ENCODE peak calls at places on chromosomes 4 and X, in four cellular contexts. One of them, this sample, is unnamed.

GRCh38 chr4:133130171-133130570 is 18.9 kb upstream of the PCDH10 start:
- DNase-seq in stimulated activated CD4-positive, alpha-beta T cell treated with anti-CD3 and anti-CD28 coated beads, Interleukin-2, amount 100 ng/mL, for 48 hours: no peak
- DNase-seq in T-cell: no peak
- DNase-seq in MG63: no peak
- DNase-seq in this sample: no peak

GRCh38 chr4:182925298-182925738 is 8.1 kb upstream of the DCTD start:
- DNase-seq in MG63: peak; percentile 48
- DNase-seq in stimulated activated CD4-positive, alpha-beta T cell treated with anti-CD3 and anti-CD28 coated beads, Interleukin-2, amount 100 ng/mL, for 48 hours: peak; percentile 41
- DNase-seq in T-cell: peak; percentile 42
- DNase-seq in this sample: peak; percentile 17

GRCh38 chr4:91243132-91243531 is 1060.6 kb upstream of the GRID2 start:
- DNase-seq in MG63: peak; percentile 79
- DNase-seq in stimulated activated CD4-positive, alpha-beta T cell treated with anti-CD3 and anti-CD28 coated beads, Interleukin-2, amount 100 ng/mL, for 48 hours: no peak
- DNase-seq in T-cell: no peak
- DNase-seq in this sample: no peak

GRCh38 chr4:102055805-102056204 is 265.3 kb downstream of the BANK1 start:
- DNase-seq in stimulated activated CD4-positive, alpha-beta T cell treated with anti-CD3 and anti-CD28 coated beads, Interleukin-2, amount 100 ng/mL, for 48 hours: no peak
- DNase-seq in T-cell: no peak
- DNase-seq in MG63: no peak
- DNase-seq in this sample: no peak

GRCh38 chrX:63661676-63662075 is 123.3 kb downstream of the ARHGEF9 start:
- DNase-seq in T-cell: no peak
- DNase-seq in MG63: no peak
- DNase-seq in stimulated activated CD4-positive, alpha-beta T cell treated with anti-CD3 and anti-CD28 coated beads, Interleukin-2, amount 100 ng/mL, for 48 hours: no peak
- DNase-seq in this sample: no peak

GRCh38 chr4:149785686-149786431 is 29.8 kb downstream of the IQCM start:
- DNase-seq in T-cell: no peak
- DNase-seq in MG63: peak; percentile 24
- DNase-seq in stimulated activated CD4-positive, alpha-beta T cell treated with anti-CD3 and anti-CD28 coated beads, Interleukin-2, amount 100 ng/mL, for 48 hours: no peak
- DNase-seq in this sample: no peak

GRCh38 chrX:111465664-111466063 is 45.8 kb upstream of the SERTM2 start:
- DNase-seq in T-cell: no peak
- DNase-seq in stimulated activated CD4-positive, alpha-beta T cell treated with anti-CD3 and anti-CD28 coated beads, Interleukin-2, amount 100 ng/mL, for 48 hours: no peak
- DNase-seq in MG63: no peak
- DNase-seq in this sample: no peak

GRCh38 chr4:121648518-121648917 is 48.3 kb downstream of the ANXA5 start:
- DNase-seq in stimulated activated CD4-positive, alpha-beta T cell treated with anti-CD3 and anti-CD28 coated beads, Interleukin-2, amount 100 ng/mL, for 48 hours: no peak
- DNase-seq in MG63: no peak
- DNase-seq in T-cell: no peak
- DNase-seq in this sample: no peak

GRCh38 chrX:129741880-129742758 is 3.3 kb downstream of the XPNPEP2 start:
- DNase-seq in T-cell: no peak
- DNase-seq in MG63: no peak
- DNase-seq in stimulated activated CD4-positive, alpha-beta T cell treated with anti-CD3 and anti-CD28 coated beads, Interleukin-2, amount 100 ng/mL, for 48 hours: no peak
- DNase-seq in this sample: no peak

GRCh38 chrX:46547857-46548256 is 2.6 kb upstream of the ZNF674 start:
- DNase-seq in MG63: peak; percentile 63
- DNase-seq in stimulated activated CD4-positive, alpha-beta T cell treated with anti-CD3 and anti-CD28 coated beads, Interleukin-2, amount 100 ng/mL, for 48 hours: no peak
- DNase-seq in T-cell: no peak
- DNase-seq in this sample: no peak

GRCh38 chr4:85756938-85757337 is 282.0 kb downstream of the ARHGAP24 start:
- DNase-seq in T-cell: no peak
- DNase-seq in MG63: no peak
- DNase-seq in stimulated activated CD4-positive, alpha-beta T cell treated with anti-CD3 and anti-CD28 coated beads, Interleukin-2, amount 100 ng/mL, for 48 hours: no peak
- DNase-seq in this sample: no peak

GRCh38 chr4:92121099-92121498 is 182.7 kb upstream of the GRID2 start:
- DNase-seq in MG63: peak; percentile 74
- DNase-seq in stimulated activated CD4-positive, alpha-beta T cell treated with anti-CD3 and anti-CD28 coated beads, Interleukin-2, amount 100 ng/mL, for 48 hours: no peak
- DNase-seq in T-cell: no peak
- DNase-seq in this sample: no peak

GRCh38 chr4:94364527-94364926 is 21.9 kb upstream of the HPGDS start:
- DNase-seq in MG63: no peak
- DNase-seq in T-cell: no peak
- DNase-seq in stimulated activated CD4-positive, alpha-beta T cell treated with anti-CD3 and anti-CD28 coated beads, Interleukin-2, amount 100 ng/mL, for 48 hours: no peak
- DNase-seq in this sample: no peak

GRCh38 chr4:17814140-17814539 is 3.4 kb downstream of the NCAPG start:
- DNase-seq in stimulated activated CD4-positive, alpha-beta T cell treated with anti-CD3 and anti-CD28 coated beads, Interleukin-2, amount 100 ng/mL, for 48 hours: no peak
- DNase-seq in MG63: no peak
- DNase-seq in T-cell: no peak
- DNase-seq in this sample: no peak

GRCh38 chr4:40316333-40316781 is 18.8 kb upstream of the CHRNA9 start:
- DNase-seq in T-cell: no peak
- DNase-seq in stimulated activated CD4-positive, alpha-beta T cell treated with anti-CD3 and anti-CD28 coated beads, Interleukin-2, amount 100 ng/mL, for 48 hours: no peak
- DNase-seq in MG63: no peak
- DNase-seq in this sample: no peak

GRCh38 chr4:12324965-12325364 is 896.3 kb upstream of the HS3ST1 start:
- DNase-seq in MG63: no peak
- DNase-seq in T-cell: no peak
- DNase-seq in stimulated activated CD4-positive, alpha-beta T cell treated with anti-CD3 and anti-CD28 coated beads, Interleukin-2, amount 100 ng/mL, for 48 hours: no peak
- DNase-seq in this sample: no peak

GRCh38 chr4:79467246-79467932 is 59.4 kb upstream of the GK2 start:
- DNase-seq in T-cell: no peak
- DNase-seq in stimulated activated CD4-positive, alpha-beta T cell treated with anti-CD3 and anti-CD28 coated beads, Interleukin-2, amount 100 ng/mL, for 48 hours: no peak
- DNase-seq in MG63: no peak
- DNase-seq in this sample: no peak

GRCh38 chr4:109294006-109294405 is 8.5 kb downstream of the COL25A1 start:
- DNase-seq in T-cell: no peak
- DNase-seq in stimulated activated CD4-positive, alpha-beta T cell treated with anti-CD3 and anti-CD28 coated beads, Interleukin-2, amount 100 ng/mL, for 48 hours: no peak
- DNase-seq in MG63: peak; percentile 0
- DNase-seq in this sample: no peak

GRCh38 chr4:25030283-25031076 is at the start of gene LGI2:
- DNase-seq in MG63: peak; percentile 40
- DNase-seq in T-cell: no peak
- DNase-seq in stimulated activated CD4-positive, alpha-beta T cell treated with anti-CD3 and anti-CD28 coated beads, Interleukin-2, amount 100 ng/mL, for 48 hours: no peak
- DNase-seq in this sample: peak; percentile 30

GRCh38 chrX:22748093-22748999 is 251.4 kb upstream of the DDX53 start:
- DNase-seq in stimulated activated CD4-positive, alpha-beta T cell treated with anti-CD3 and anti-CD28 coated beads, Interleukin-2, amount 100 ng/mL, for 48 hours: peak; percentile 40
- DNase-seq in T-cell: no peak
- DNase-seq in MG63: peak; percentile 16
- DNase-seq in this sample: no peak

GRCh38 chrX:13051167-13051528 is 6.7 kb upstream of the FAM9C start:
- DNase-seq in T-cell: no peak
- DNase-seq in stimulated activated CD4-positive, alpha-beta T cell treated with anti-CD3 and anti-CD28 coated beads, Interleukin-2, amount 100 ng/mL, for 48 hours: no peak
- DNase-seq in MG63: no peak
- DNase-seq in this sample: no peak

GRCh38 chr4:15659768-15660394 is 4.7 kb upstream of the FBXL5 start:
- DNase-seq in MG63: no peak
- DNase-seq in T-cell: no peak
- DNase-seq in stimulated activated CD4-positive, alpha-beta T cell treated with anti-CD3 and anti-CD28 coated beads, Interleukin-2, amount 100 ng/mL, for 48 hours: no peak
- DNase-seq in this sample: peak; percentile 70

GRCh38 chr4:8594097-8595038 is 1.8 kb downstream of the CPZ start:
- DNase-seq in stimulated activated CD4-positive, alpha-beta T cell treated with anti-CD3 and anti-CD28 coated beads, Interleukin-2, amount 100 ng/mL, for 48 hours: peak; percentile 9
- DNase-seq in MG63: peak; percentile 55
- DNase-seq in T-cell: no peak
- DNase-seq in this sample: no peak

GRCh38 chr4:173990126-173990878 is 293.2 kb downstream of the FBXO8 start:
- DNase-seq in T-cell: no peak
- DNase-seq in stimulated activated CD4-positive, alpha-beta T cell treated with anti-CD3 and anti-CD28 coated beads, Interleukin-2, amount 100 ng/mL, for 48 hours: no peak
- DNase-seq in MG63: no peak
- DNase-seq in this sample: no peak

GRCh38 chr4:152424980-152425379 is 110.9 kb downstream of the FBXW7 start:
- DNase-seq in MG63: no peak
- DNase-seq in T-cell: no peak
- DNase-seq in stimulated activated CD4-positive, alpha-beta T cell treated with anti-CD3 and anti-CD28 coated beads, Interleukin-2, amount 100 ng/mL, for 48 hours: no peak
- DNase-seq in this sample: no peak

GRCh38 chrX:70960728-70961127 is 29.8 kb upstream of the SLC7A3 start:
- DNase-seq in stimulated activated CD4-positive, alpha-beta T cell treated with anti-CD3 and anti-CD28 coated beads, Interleukin-2, amount 100 ng/mL, for 48 hours: no peak
- DNase-seq in T-cell: no peak
- DNase-seq in MG63: no peak
- DNase-seq in this sample: no peak

GRCh38 chr4:123096038-123096437 is 173.6 kb upstream of the NUDT6 start:
- DNase-seq in T-cell: no peak
- DNase-seq in MG63: no peak
- DNase-seq in stimulated activated CD4-positive, alpha-beta T cell treated with anti-CD3 and anti-CD28 coated beads, Interleukin-2, amount 100 ng/mL, for 48 hours: no peak
- DNase-seq in this sample: no peak

GRCh38 chr4:137739391-137739790 is 207.1 kb upstream of the PCDH18 start:
- DNase-seq in MG63: no peak
- DNase-seq in stimulated activated CD4-positive, alpha-beta T cell treated with anti-CD3 and anti-CD28 coated beads, Interleukin-2, amount 100 ng/mL, for 48 hours: no peak
- DNase-seq in T-cell: no peak
- DNase-seq in this sample: no peak

GRCh38 chrX:48676893-48677270 is 6.7 kb upstream of the WAS start:
- DNase-seq in stimulated activated CD4-positive, alpha-beta T cell treated with anti-CD3 and anti-CD28 coated beads, Interleukin-2, amount 100 ng/mL, for 48 hours: no peak
- DNase-seq in T-cell: no peak
- DNase-seq in MG63: no peak
- DNase-seq in this sample: no peak

GRCh38 chr4:127425911-127426310 is 206.8 kb upstream of the INTU start:
- DNase-seq in stimulated activated CD4-positive, alpha-beta T cell treated with anti-CD3 and anti-CD28 coated beads, Interleukin-2, amount 100 ng/mL, for 48 hours: no peak
- DNase-seq in MG63: no peak
- DNase-seq in T-cell: no peak
- DNase-seq in this sample: no peak

GRCh38 chr4:155007660-155008176 is 200.7 kb upstream of the NPY2R start:
- DNase-seq in T-cell: no peak
- DNase-seq in stimulated activated CD4-positive, alpha-beta T cell treated with anti-CD3 and anti-CD28 coated beads, Interleukin-2, amount 100 ng/mL, for 48 hours: no peak
- DNase-seq in MG63: no peak
- DNase-seq in this sample: no peak

GRCh38 chr4:117400039-117400835 is 314.9 kb upstream of the TRAM1L1 start:
- DNase-seq in stimulated activated CD4-positive, alpha-beta T cell treated with anti-CD3 and anti-CD28 coated beads, Interleukin-2, amount 100 ng/mL, for 48 hours: no peak
- DNase-seq in MG63: no peak
- DNase-seq in T-cell: no peak
- DNase-seq in this sample: no peak

GRCh38 chrX:1903380-1903935 is 288.6 kb downstream of the ASMT start:
- DNase-seq in stimulated activated CD4-positive, alpha-beta T cell treated with anti-CD3 and anti-CD28 coated beads, Interleukin-2, amount 100 ng/mL, for 48 hours: no peak
- DNase-seq in MG63: peak; percentile 97
- DNase-seq in T-cell: no peak
- DNase-seq in this sample: no peak

GRCh38 chr4:25767877-25768475 is 94.8 kb downstream of the SEL1L3 start:
- DNase-seq in stimulated activated CD4-positive, alpha-beta T cell treated with anti-CD3 and anti-CD28 coated beads, Interleukin-2, amount 100 ng/mL, for 48 hours: no peak
- DNase-seq in MG63: peak; percentile 26
- DNase-seq in T-cell: no peak
- DNase-seq in this sample: peak; percentile 53

GRCh38 chr4:54539500-54540029 is 118.2 kb upstream of the KIT start:
- DNase-seq in T-cell: no peak
- DNase-seq in stimulated activated CD4-positive, alpha-beta T cell treated with anti-CD3 and anti-CD28 coated beads, Interleukin-2, amount 100 ng/mL, for 48 hours: peak; percentile 3
- DNase-seq in MG63: peak; percentile 55
- DNase-seq in this sample: no peak

GRCh38 chr4:122152699-122153328 is 683 bp downstream of the BLTP1 start:
- DNase-seq in T-cell: no peak
- DNase-seq in stimulated activated CD4-positive, alpha-beta T cell treated with anti-CD3 and anti-CD28 coated beads, Interleukin-2, amount 100 ng/mL, for 48 hours: peak; percentile 18
- DNase-seq in MG63: peak; percentile 57
- DNase-seq in this sample: peak; percentile 10

GRCh38 chrX:46777971-46778810 is 19.3 kb upstream of the SLC9A7 start:
- DNase-seq in MG63: peak; percentile 20
- DNase-seq in T-cell: no peak
- DNase-seq in stimulated activated CD4-positive, alpha-beta T cell treated with anti-CD3 and anti-CD28 coated beads, Interleukin-2, amount 100 ng/mL, for 48 hours: no peak
- DNase-seq in this sample: no peak

GRCh38 chrX:153381684-153382532 is 19.2 kb downstream of the PNMA6E start:
- DNase-seq in T-cell: no peak
- DNase-seq in MG63: peak; percentile 51
- DNase-seq in stimulated activated CD4-positive, alpha-beta T cell treated with anti-CD3 and anti-CD28 coated beads, Interleukin-2, amount 100 ng/mL, for 48 hours: no peak
- DNase-seq in this sample: peak; percentile 4

GRCh38 chr4:137981277-137981676 is 260.9 kb downstream of the SLC7A11 start:
- DNase-seq in T-cell: no peak
- DNase-seq in stimulated activated CD4-positive, alpha-beta T cell treated with anti-CD3 and anti-CD28 coated beads, Interleukin-2, amount 100 ng/mL, for 48 hours: no peak
- DNase-seq in MG63: no peak
- DNase-seq in this sample: no peak